ENCODE peak calls at places on chromosomes 2 and 18, in nine cellular contexts. One of them, this sample, is unnamed.

GRCh38 chr2:177602611-177603164 is 210.1 kb downstream of the AGPS start:
- DNase-seq in IMR-90: no peak
- DNase-seq in mesenchymal stem cell: no peak
- DNase-seq in neuronal stem cell: no peak
- DNase-seq in breast epithelium: no peak
- DNase-seq in aorta: no peak
- DNase-seq in sigmoid colon: no peak
- DNase-seq in coronary artery: no peak
- DNase-seq in Peyer's patch: no peak
- DNase-seq in this sample: no peak

GRCh38 chr2:8676915-8677645 is 4.8 kb upstream of the ID2 start:
- DNase-seq in mesenchymal stem cell: peak
- DNase-seq in coronary artery: peak
- DNase-seq in IMR-90: peak
- DNase-seq in Peyer's patch: no peak
- DNase-seq in breast epithelium: no peak
- DNase-seq in sigmoid colon: no peak
- DNase-seq in neuronal stem cell: peak
- DNase-seq in aorta: no peak
- DNase-seq in this sample: no peak

GRCh38 chr2:15813481-15814266 is 126.7 kb upstream of the MYCN start:
- DNase-seq in Peyer's patch: no peak
- DNase-seq in coronary artery: no peak
- DNase-seq in neuronal stem cell: no peak
- DNase-seq in breast epithelium: no peak
- DNase-seq in mesenchymal stem cell: no peak
- DNase-seq in aorta: no peak
- DNase-seq in IMR-90: no peak
- DNase-seq in sigmoid colon: no peak
- DNase-seq in this sample: no peak

GRCh38 chr2:42142476-42143184 is 26.5 kb upstream of the EML4 start:
- DNase-seq in breast epithelium: no peak
- DNase-seq in Peyer's patch: no peak
- DNase-seq in neuronal stem cell: no peak
- DNase-seq in aorta: no peak
- DNase-seq in IMR-90: peak
- DNase-seq in sigmoid colon: no peak
- DNase-seq in coronary artery: no peak
- DNase-seq in mesenchymal stem cell: peak
- DNase-seq in this sample: no peak

GRCh38 chr2:127007652-127008051 is 99.3 kb downstream of the BIN1 start:
- DNase-seq in breast epithelium: no peak
- DNase-seq in mesenchymal stem cell: peak
- DNase-seq in neuronal stem cell: no peak
- DNase-seq in aorta: no peak
- DNase-seq in Peyer's patch: no peak
- DNase-seq in IMR-90: peak
- DNase-seq in coronary artery: no peak
- DNase-seq in sigmoid colon: no peak
- DNase-seq in this sample: no peak

GRCh38 chr18:73741946-73742345 is 405.7 kb downstream of the FBXO15 start:
- DNase-seq in sigmoid colon: no peak
- DNase-seq in mesenchymal stem cell: peak
- DNase-seq in coronary artery: no peak
- DNase-seq in breast epithelium: no peak
- DNase-seq in IMR-90: peak
- DNase-seq in neuronal stem cell: no peak
- DNase-seq in aorta: no peak
- DNase-seq in Peyer's patch: no peak
- DNase-seq in this sample: no peak

GRCh38 chr2:38374978-38375377 is 2.1 kb downstream of the ATL2 start:
- DNase-seq in sigmoid colon: no peak
- DNase-seq in neuronal stem cell: peak
- DNase-seq in mesenchymal stem cell: peak
- DNase-seq in Peyer's patch: no peak
- DNase-seq in IMR-90: no peak
- DNase-seq in breast epithelium: no peak
- DNase-seq in coronary artery: no peak
- DNase-seq in aorta: no peak
- DNase-seq in this sample: no peak

GRCh38 chr2:230423851-230424458 is 8.0 kb downstream of the SP100 start:
- DNase-seq in breast epithelium: no peak
- DNase-seq in IMR-90: peak
- DNase-seq in aorta: no peak
- DNase-seq in sigmoid colon: no peak
- DNase-seq in coronary artery: no peak
- DNase-seq in mesenchymal stem cell: peak
- DNase-seq in Peyer's patch: no peak
- DNase-seq in neuronal stem cell: no peak
- DNase-seq in this sample: no peak

GRCh38 chr2:18363348-18363747 is 197.1 kb downstream of the RDH14 start:
- DNase-seq in coronary artery: no peak
- DNase-seq in mesenchymal stem cell: no peak
- DNase-seq in neuronal stem cell: no peak
- DNase-seq in breast epithelium: no peak
- DNase-seq in Peyer's patch: no peak
- DNase-seq in aorta: no peak
- DNase-seq in sigmoid colon: no peak
- DNase-seq in IMR-90: no peak
- DNase-seq in this sample: no peak

GRCh38 chr2:18362696-18363095 is 197.8 kb downstream of the RDH14 start:
- DNase-seq in sigmoid colon: no peak
- DNase-seq in Peyer's patch: no peak
- DNase-seq in neuronal stem cell: no peak
- DNase-seq in coronary artery: no peak
- DNase-seq in breast epithelium: no peak
- DNase-seq in aorta: no peak
- DNase-seq in mesenchymal stem cell: peak
- DNase-seq in IMR-90: peak
- DNase-seq in this sample: no peak

GRCh38 chr2:18356676-18357075 is 203.8 kb downstream of the RDH14 start:
- DNase-seq in coronary artery: no peak
- DNase-seq in breast epithelium: no peak
- DNase-seq in IMR-90: peak
- DNase-seq in neuronal stem cell: no peak
- DNase-seq in sigmoid colon: no peak
- DNase-seq in Peyer's patch: no peak
- DNase-seq in aorta: no peak
- DNase-seq in mesenchymal stem cell: peak
- DNase-seq in this sample: no peak

GRCh38 chr2:18357537-18357936 is 202.9 kb downstream of the RDH14 start:
- DNase-seq in coronary artery: no peak
- DNase-seq in sigmoid colon: no peak
- DNase-seq in neuronal stem cell: no peak
- DNase-seq in IMR-90: no peak
- DNase-seq in mesenchymal stem cell: no peak
- DNase-seq in aorta: no peak
- DNase-seq in breast epithelium: no peak
- DNase-seq in Peyer's patch: no peak
- DNase-seq in this sample: no peak
- H3K27ac ChIP-seq in coronary artery: no peak
- H3K27ac ChIP-seq in sigmoid colon: no peak
- H3K27ac ChIP-seq in neuronal stem cell: no peak
- H3K27ac ChIP-seq in IMR-90: no peak
- H3K27ac ChIP-seq in mesenchymal stem cell: no peak
- H3K27ac ChIP-seq in aorta: no peak
- H3K27ac ChIP-seq in breast epithelium: no peak
- H3K27ac ChIP-seq in Peyer's patch: no peak
- H3K27ac ChIP-seq in this sample: no peak

GRCh38 chr2:227267406-227268115 is 57.5 kb upstream of the MFF start:
- DNase-seq in mesenchymal stem cell: no peak
- DNase-seq in sigmoid colon: no peak
- DNase-seq in neuronal stem cell: no peak
- DNase-seq in Peyer's patch: no peak
- DNase-seq in breast epithelium: no peak
- DNase-seq in coronary artery: no peak
- DNase-seq in IMR-90: no peak
- DNase-seq in aorta: no peak
- DNase-seq in this sample: no peak
- H3K27ac ChIP-seq in mesenchymal stem cell: no peak
- H3K27ac ChIP-seq in sigmoid colon: no peak
- H3K27ac ChIP-seq in neuronal stem cell: no peak
- H3K27ac ChIP-seq in Peyer's patch: no peak
- H3K27ac ChIP-seq in breast epithelium: no peak
- H3K27ac ChIP-seq in coronary artery: no peak
- H3K27ac ChIP-seq in IMR-90: no peak
- H3K27ac ChIP-seq in aorta: no peak
- H3K27ac ChIP-seq in this sample: peak

GRCh38 chr18:62426191-62426488 is 96.7 kb upstream of the ZCCHC2 start:
- DNase-seq in aorta: no peak
- DNase-seq in breast epithelium: no peak
- DNase-seq in Peyer's patch: no peak
- DNase-seq in mesenchymal stem cell: no peak
- DNase-seq in coronary artery: peak
- DNase-seq in IMR-90: no peak
- DNase-seq in neuronal stem cell: no peak
- DNase-seq in sigmoid colon: no peak
- DNase-seq in this sample: no peak

GRCh38 chr18:62418258-62418657 is 93.1 kb downstream of the TNFRSF11A start:
- DNase-seq in breast epithelium: no peak
- DNase-seq in sigmoid colon: no peak
- DNase-seq in Peyer's patch: no peak
- DNase-seq in aorta: no peak
- DNase-seq in mesenchymal stem cell: no peak
- DNase-seq in IMR-90: no peak
- DNase-seq in neuronal stem cell: no peak
- DNase-seq in coronary artery: no peak
- DNase-seq in this sample: no peak

GRCh38 chr18:62420151-62420512 is 95.0 kb downstream of the TNFRSF11A start:
- DNase-seq in mesenchymal stem cell: peak
- DNase-seq in breast epithelium: no peak
- DNase-seq in coronary artery: no peak
- DNase-seq in Peyer's patch: no peak
- DNase-seq in aorta: no peak
- DNase-seq in IMR-90: peak
- DNase-seq in neuronal stem cell: no peak
- DNase-seq in sigmoid colon: no peak
- DNase-seq in this sample: no peak

GRCh38 chr18:62425465-62426190 is 97.2 kb upstream of the ZCCHC2 start:
- DNase-seq in Peyer's patch: no peak
- DNase-seq in coronary artery: peak
- DNase-seq in mesenchymal stem cell: peak
- DNase-seq in sigmoid colon: peak
- DNase-seq in aorta: no peak
- DNase-seq in neuronal stem cell: peak
- DNase-seq in IMR-90: peak
- DNase-seq in breast epithelium: peak
- DNase-seq in this sample: peak

DNA sequence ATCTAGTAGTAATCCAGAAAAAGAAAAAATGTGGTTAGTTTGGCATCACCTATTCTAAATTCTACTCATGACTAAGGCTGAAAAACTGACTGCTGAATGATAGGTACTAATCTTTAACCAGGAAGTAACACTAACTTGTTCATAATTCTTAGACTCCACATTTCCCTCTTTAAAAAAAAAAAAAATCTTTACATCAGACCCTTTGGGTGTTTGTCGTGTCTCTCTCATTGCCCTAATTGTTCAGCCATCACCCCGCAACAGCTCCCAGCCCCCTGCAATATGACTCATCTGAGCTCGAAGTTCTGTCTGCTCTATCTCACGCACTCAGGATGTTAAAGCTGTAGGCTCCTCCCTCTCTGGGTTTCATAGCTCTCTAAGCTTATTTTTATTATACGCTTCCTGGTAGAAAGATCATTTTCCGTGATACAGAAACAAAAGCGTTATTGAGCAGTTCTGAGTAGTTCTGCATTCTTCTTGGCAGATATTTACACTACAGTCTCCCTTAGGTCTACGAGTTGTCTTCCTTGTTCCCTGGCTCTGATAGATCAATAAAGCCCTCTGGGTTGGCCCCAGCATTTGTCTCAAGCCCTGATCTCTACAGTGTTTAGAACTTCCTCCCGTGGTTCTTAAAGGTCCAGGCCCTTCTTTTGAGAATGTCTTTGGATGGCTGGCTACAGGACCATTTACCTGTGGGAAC is 95.6 kb downstream of the TNFRSF11A start:
- DNase-seq in mesenchymal stem cell: peak
- DNase-seq in Peyer's patch: no peak
- DNase-seq in breast epithelium: peak
- DNase-seq in sigmoid colon: no peak
- DNase-seq in aorta: no peak
- DNase-seq in neuronal stem cell: no peak
- DNase-seq in IMR-90: peak
- DNase-seq in coronary artery: no peak
- DNase-seq in this sample: no peak
- H3K27ac ChIP-seq in mesenchymal stem cell: peak
- H3K27ac ChIP-seq in Peyer's patch: peak
- H3K27ac ChIP-seq in breast epithelium: peak
- H3K27ac ChIP-seq in sigmoid colon: peak
- H3K27ac ChIP-seq in aorta: no peak
- H3K27ac ChIP-seq in neuronal stem cell: no peak
- H3K27ac ChIP-seq in IMR-90: peak
- H3K27ac ChIP-seq in coronary artery: peak
- H3K27ac ChIP-seq in this sample: peak

GRCh38 chr2:205757271-205757670 is 75.0 kb downstream of the NRP2 start:
- DNase-seq in neuronal stem cell: no peak
- DNase-seq in coronary artery: no peak
- DNase-seq in aorta: no peak
- DNase-seq in mesenchymal stem cell: no peak
- DNase-seq in IMR-90: no peak
- DNase-seq in sigmoid colon: no peak
- DNase-seq in Peyer's patch: no peak
- DNase-seq in breast epithelium: no peak
- DNase-seq in this sample: no peak

GRCh38 chr2:205759286-205759685 is 77.0 kb downstream of the NRP2 start:
- DNase-seq in neuronal stem cell: no peak
- DNase-seq in mesenchymal stem cell: no peak
- DNase-seq in aorta: no peak
- DNase-seq in coronary artery: no peak
- DNase-seq in sigmoid colon: peak
- DNase-seq in IMR-90: no peak
- DNase-seq in breast epithelium: no peak
- DNase-seq in Peyer's patch: no peak
- DNase-seq in this sample: no peak

GRCh38 chr2:205758051-205758450 is 75.8 kb downstream of the NRP2 start:
- DNase-seq in IMR-90: peak
- DNase-seq in Peyer's patch: no peak
- DNase-seq in mesenchymal stem cell: peak
- DNase-seq in coronary artery: no peak
- DNase-seq in aorta: no peak
- DNase-seq in sigmoid colon: peak
- DNase-seq in breast epithelium: no peak
- DNase-seq in neuronal stem cell: no peak
- DNase-seq in this sample: no peak

GRCh38 chr2:205759732-205760516 is 77.6 kb downstream of the NRP2 start:
- DNase-seq in IMR-90: no peak
- DNase-seq in sigmoid colon: no peak
- DNase-seq in aorta: no peak
- DNase-seq in breast epithelium: no peak
- DNase-seq in mesenchymal stem cell: peak
- DNase-seq in neuronal stem cell: no peak
- DNase-seq in coronary artery: no peak
- DNase-seq in Peyer's patch: no peak
- DNase-seq in this sample: no peak

DNA sequence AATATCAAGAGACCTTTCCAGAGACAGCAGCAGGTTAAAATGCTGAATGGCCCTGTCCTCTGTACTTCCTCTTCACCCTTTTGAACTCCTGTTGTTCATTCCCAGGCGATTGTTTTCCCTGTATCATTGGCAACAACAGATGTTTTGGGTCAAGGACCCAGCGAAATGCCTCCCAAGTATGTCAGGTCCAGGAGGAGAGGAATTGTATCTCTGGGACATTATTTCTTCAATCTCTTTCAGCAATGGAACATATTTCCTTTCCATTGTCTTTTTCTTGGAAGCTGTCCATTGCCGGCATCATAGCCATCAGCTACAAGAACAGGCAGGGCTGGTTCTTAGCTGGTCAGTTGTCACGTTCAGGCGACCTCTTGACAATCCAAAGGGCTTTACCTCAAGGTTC is 76.2 kb downstream of the NRP2 start:
- DNase-seq in sigmoid colon: no peak
- DNase-seq in breast epithelium: no peak
- DNase-seq in IMR-90: no peak
- DNase-seq in aorta: no peak
- DNase-seq in coronary artery: no peak
- DNase-seq in mesenchymal stem cell: no peak
- DNase-seq in Peyer's patch: no peak
- DNase-seq in neuronal stem cell: no peak
- DNase-seq in this sample: no peak
- H3K27ac ChIP-seq in sigmoid colon: peak
- H3K27ac ChIP-seq in breast epithelium: no peak
- H3K27ac ChIP-seq in IMR-90: peak
- H3K27ac ChIP-seq in aorta: peak
- H3K27ac ChIP-seq in coronary artery: peak
- H3K27ac ChIP-seq in mesenchymal stem cell: no peak
- H3K27ac ChIP-seq in Peyer's patch: no peak
- H3K27ac ChIP-seq in neuronal stem cell: no peak
- H3K27ac ChIP-seq in this sample: no peak

This sample was measured in psoas muscle.